ENCODE peak calls at places on chromosomes 11 and 22, in ten cellular contexts. One of them, this sample, is unnamed.

GRCh38 chr11:98155696-98156095 is 865.1 kb upstream of the CNTN5 start:
- DNase-seq in PC-9: no peak
- DNase-seq in adrenal gland: no peak
- DNase-seq in kidney epithelial cell: no peak
- DNase-seq in upper lobe of right lung: no peak
- DNase-seq in AG04450: no peak
- DNase-seq in GM12865: no peak
- DNase-seq in stomach: no peak
- DNase-seq in NB4: no peak
- DNase-seq in astrocyte of the spinal cord: no peak
- DNase-seq in this sample: no peak

GRCh38 chr22:18968011-18968749 is 32.1 kb upstream of the PRODH start:
- DNase-seq in PC-9: no peak
- DNase-seq in adrenal gland: peak; percentile 41
- DNase-seq in kidney epithelial cell: no peak
- DNase-seq in upper lobe of right lung: peak; percentile 74
- DNase-seq in AG04450: no peak
- DNase-seq in GM12865: no peak
- DNase-seq in stomach: no peak
- DNase-seq in NB4: peak; percentile 44
- DNase-seq in astrocyte of the spinal cord: no peak
- DNase-seq in this sample: peak; percentile 39

GRCh38 chr22:45235101-45235777 is 5.5 kb downstream of the KIAA0930 start:
- DNase-seq in PC-9: no peak
- DNase-seq in adrenal gland: no peak
- DNase-seq in kidney epithelial cell: no peak
- DNase-seq in upper lobe of right lung: no peak
- DNase-seq in AG04450: no peak
- DNase-seq in GM12865: peak; percentile 95
- DNase-seq in stomach: peak; percentile 56
- DNase-seq in NB4: peak; percentile 95
- DNase-seq in astrocyte of the spinal cord: no peak
- DNase-seq in this sample: no peak

GRCh38 chr22:39997939-39998726 is 3.4 kb downstream of the FAM83F start:
- DNase-seq in PC-9: peak; percentile 68
- DNase-seq in adrenal gland: no peak
- DNase-seq in kidney epithelial cell: peak; percentile 55
- DNase-seq in upper lobe of right lung: no peak
- DNase-seq in AG04450: no peak
- DNase-seq in GM12865: no peak
- DNase-seq in stomach: peak; percentile 83
- DNase-seq in NB4: no peak
- DNase-seq in astrocyte of the spinal cord: peak; percentile 18
- DNase-seq in this sample: peak; percentile 82

GRCh38 chr22:42862045-42862734 is 5.1 kb upstream of the ARFGAP3 start:
- DNase-seq in PC-9: peak; percentile 97
- DNase-seq in adrenal gland: no peak
- DNase-seq in kidney epithelial cell: no peak
- DNase-seq in upper lobe of right lung: no peak
- DNase-seq in AG04450: peak; percentile 38
- DNase-seq in GM12865: no peak
- DNase-seq in stomach: no peak
- DNase-seq in NB4: no peak
- DNase-seq in astrocyte of the spinal cord: peak; percentile 76
- DNase-seq in this sample: no peak

GRCh38 chr11:124882339-124883071 is 15.2 kb downstream of the ROBO4 start:
- DNase-seq in PC-9: no peak
- DNase-seq in adrenal gland: no peak
- DNase-seq in kidney epithelial cell: no peak
- DNase-seq in upper lobe of right lung: no peak
- DNase-seq in AG04450: no peak
- DNase-seq in GM12865: no peak
- DNase-seq in stomach: no peak
- DNase-seq in NB4: no peak
- DNase-seq in astrocyte of the spinal cord: peak; percentile 13
- DNase-seq in this sample: no peak

GRCh38 chr22:26041931-26042330 is 127.3 kb upstream of the SEZ6L start:
- DNase-seq in PC-9: no peak
- DNase-seq in adrenal gland: no peak
- DNase-seq in kidney epithelial cell: no peak
- DNase-seq in upper lobe of right lung: no peak
- DNase-seq in AG04450: no peak
- DNase-seq in GM12865: no peak
- DNase-seq in stomach: no peak
- DNase-seq in NB4: no peak
- DNase-seq in astrocyte of the spinal cord: no peak
- DNase-seq in this sample: no peak

GRCh38 chr11:78138694-78139421 is 568 bp downstream of the ALG8 start:
- DNase-seq in PC-9: peak; percentile 60
- DNase-seq in adrenal gland: no peak
- DNase-seq in kidney epithelial cell: no peak
- DNase-seq in upper lobe of right lung: no peak
- DNase-seq in AG04450: no peak
- DNase-seq in GM12865: peak; percentile 64
- DNase-seq in stomach: peak; percentile 41
- DNase-seq in NB4: peak; percentile 81
- DNase-seq in astrocyte of the spinal cord: peak; percentile 15
- DNase-seq in this sample: peak; percentile 27

GRCh38 chr11:127574528-127574927 is 574.0 kb upstream of the KIRREL3 start:
- DNase-seq in PC-9: no peak
- DNase-seq in adrenal gland: no peak
- DNase-seq in kidney epithelial cell: no peak
- DNase-seq in upper lobe of right lung: no peak
- DNase-seq in AG04450: no peak
- DNase-seq in GM12865: no peak
- DNase-seq in stomach: no peak
- DNase-seq in NB4: no peak
- DNase-seq in astrocyte of the spinal cord: no peak
- DNase-seq in this sample: no peak

DNA sequence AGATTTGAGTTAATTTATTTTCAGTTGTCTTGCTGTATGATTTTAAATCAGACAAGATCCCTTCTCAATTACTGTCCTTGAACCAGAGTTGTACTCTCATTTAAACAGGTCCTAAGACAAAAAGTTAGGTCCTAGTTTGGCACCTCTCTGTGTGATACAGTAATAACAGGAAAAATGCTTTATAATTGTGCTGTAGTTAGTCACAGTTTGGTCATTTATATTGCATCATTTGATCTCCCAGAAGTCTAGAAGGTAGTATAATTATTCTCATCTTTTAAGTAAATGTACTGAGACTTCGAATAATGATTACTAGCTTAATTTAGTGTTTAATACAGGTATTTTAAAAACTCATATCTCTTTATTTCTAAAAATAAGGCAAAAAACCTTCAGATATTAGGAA is 18.1 kb upstream of the LUZP2 start:
- DNase-seq in PC-9: no peak
- DNase-seq in adrenal gland: no peak
- DNase-seq in kidney epithelial cell: no peak
- DNase-seq in upper lobe of right lung: no peak
- DNase-seq in AG04450: no peak
- DNase-seq in GM12865: no peak
- DNase-seq in stomach: no peak
- DNase-seq in NB4: no peak
- DNase-seq in astrocyte of the spinal cord: no peak
- DNase-seq in this sample: no peak
- TF ChIP-seq CTCF in PC-9: no peak
- TF ChIP-seq CTCF in adrenal gland: no peak
- TF ChIP-seq CTCF in kidney epithelial cell: no peak
- TF ChIP-seq CTCF in upper lobe of right lung: no peak
- TF ChIP-seq CTCF in AG04450: no peak
- TF ChIP-seq CTCF in GM12865: no peak
- TF ChIP-seq CTCF in stomach: no peak
- TF ChIP-seq CTCF in NB4: no peak
- TF ChIP-seq CTCF in astrocyte of the spinal cord: no peak
- TF ChIP-seq CTCF in this sample: no peak

GRCh38 chr11:8219257-8220021 is 44.2 kb downstream of the LMO1 start:
- DNase-seq in PC-9: peak; percentile 40
- DNase-seq in adrenal gland: peak; percentile 69
- DNase-seq in kidney epithelial cell: peak; percentile 23
- DNase-seq in upper lobe of right lung: no peak
- DNase-seq in AG04450: peak; percentile 15
- DNase-seq in GM12865: peak; percentile 60
- DNase-seq in stomach: peak; percentile 64
- DNase-seq in NB4: peak; percentile 46
- DNase-seq in astrocyte of the spinal cord: peak; percentile 58
- DNase-seq in this sample: peak; percentile 64
- TF ChIP-seq CTCF in PC-9: peak; percentile 66
- TF ChIP-seq CTCF in adrenal gland: peak; percentile 42
- TF ChIP-seq CTCF in kidney epithelial cell: peak; percentile 88
- TF ChIP-seq CTCF in upper lobe of right lung: peak; percentile 56
- TF ChIP-seq CTCF in AG04450: peak; percentile 76
- TF ChIP-seq CTCF in GM12865: peak; percentile 74
- TF ChIP-seq CTCF in stomach: peak; percentile 36
- TF ChIP-seq CTCF in NB4: peak; percentile 82
- TF ChIP-seq CTCF in astrocyte of the spinal cord: peak; percentile 84
- TF ChIP-seq CTCF in this sample: peak; percentile 62

GRCh38 chr11:125967515-125967914 is 21.7 kb downstream of the VSIG10L2 start:
- DNase-seq in PC-9: no peak
- DNase-seq in adrenal gland: no peak
- DNase-seq in kidney epithelial cell: no peak
- DNase-seq in upper lobe of right lung: no peak
- DNase-seq in AG04450: no peak
- DNase-seq in GM12865: no peak
- DNase-seq in stomach: no peak
- DNase-seq in NB4: no peak
- DNase-seq in astrocyte of the spinal cord: no peak
- DNase-seq in this sample: no peak

GRCh38 chr11:125975634-125976033 is 29.8 kb downstream of the VSIG10L2 start:
- DNase-seq in PC-9: no peak
- DNase-seq in adrenal gland: no peak
- DNase-seq in kidney epithelial cell: no peak
- DNase-seq in upper lobe of right lung: no peak
- DNase-seq in AG04450: no peak
- DNase-seq in GM12865: no peak
- DNase-seq in stomach: no peak
- DNase-seq in NB4: no peak
- DNase-seq in astrocyte of the spinal cord: no peak
- DNase-seq in this sample: no peak

GRCh38 chr11:125974284-125974683 is 28.4 kb downstream of the VSIG10L2 start:
- DNase-seq in PC-9: no peak
- DNase-seq in adrenal gland: no peak
- DNase-seq in kidney epithelial cell: no peak
- DNase-seq in upper lobe of right lung: no peak
- DNase-seq in AG04450: no peak
- DNase-seq in GM12865: no peak
- DNase-seq in stomach: no peak
- DNase-seq in NB4: no peak
- DNase-seq in astrocyte of the spinal cord: no peak
- DNase-seq in this sample: no peak

GRCh38 chr11:125968363-125968762 is 22.5 kb downstream of the VSIG10L2 start:
- DNase-seq in PC-9: no peak
- DNase-seq in adrenal gland: no peak
- DNase-seq in kidney epithelial cell: no peak
- DNase-seq in upper lobe of right lung: no peak
- DNase-seq in AG04450: no peak
- DNase-seq in GM12865: no peak
- DNase-seq in stomach: no peak
- DNase-seq in NB4: peak; percentile 84
- DNase-seq in astrocyte of the spinal cord: no peak
- DNase-seq in this sample: no peak

DNA sequence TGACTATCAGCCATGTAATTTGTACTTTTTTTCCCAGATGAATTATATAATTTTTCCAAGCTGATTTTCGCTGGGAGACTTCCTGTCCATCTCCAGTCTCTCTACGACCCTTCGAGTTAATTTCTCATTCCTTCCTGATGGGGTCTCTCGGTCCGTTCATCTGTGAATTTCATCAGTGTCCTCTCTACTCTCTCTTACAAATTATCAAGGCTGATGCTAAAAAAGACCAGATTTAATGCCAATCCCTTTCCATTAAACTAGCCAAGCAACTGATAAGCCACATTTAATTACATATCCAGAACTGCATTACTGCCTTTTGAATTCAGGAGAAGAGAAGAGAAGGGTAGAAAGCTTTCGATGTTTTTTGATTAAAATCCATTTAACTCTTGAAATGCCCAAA is 25.8 kb downstream of the VSIG10L2 start:
- DNase-seq in PC-9: no peak
- DNase-seq in adrenal gland: no peak
- DNase-seq in kidney epithelial cell: no peak
- DNase-seq in upper lobe of right lung: no peak
- DNase-seq in AG04450: no peak
- DNase-seq in GM12865: no peak
- DNase-seq in stomach: no peak
- DNase-seq in NB4: no peak
- DNase-seq in astrocyte of the spinal cord: no peak
- DNase-seq in this sample: no peak
- TF ChIP-seq CTCF in PC-9: no peak
- TF ChIP-seq CTCF in adrenal gland: no peak
- TF ChIP-seq CTCF in kidney epithelial cell: no peak
- TF ChIP-seq CTCF in upper lobe of right lung: no peak
- TF ChIP-seq CTCF in AG04450: no peak
- TF ChIP-seq CTCF in GM12865: no peak
- TF ChIP-seq CTCF in stomach: no peak
- TF ChIP-seq CTCF in NB4: no peak
- TF ChIP-seq CTCF in astrocyte of the spinal cord: no peak
- TF ChIP-seq CTCF in this sample: no peak

DNA sequence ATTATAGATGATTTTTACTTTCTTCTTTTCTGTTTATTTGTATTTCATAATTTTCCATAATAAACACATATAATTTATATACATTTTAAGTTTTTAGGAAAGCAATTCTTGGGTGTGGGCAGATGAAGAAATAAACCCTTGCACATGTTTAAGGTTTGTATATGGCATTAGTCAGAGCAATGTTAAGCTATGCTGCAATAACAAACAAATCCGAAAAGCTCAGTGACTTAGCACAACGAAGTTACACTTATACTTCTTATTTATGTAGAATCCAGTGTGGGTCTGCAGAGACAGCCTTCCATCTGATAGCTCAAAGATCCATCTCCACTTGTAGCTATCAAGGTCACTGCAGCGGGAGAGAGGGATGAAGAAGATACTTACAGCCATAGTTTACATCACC is 68.5 kb upstream of the BARX2 start:
- DNase-seq in PC-9: no peak
- DNase-seq in adrenal gland: no peak
- DNase-seq in kidney epithelial cell: no peak
- DNase-seq in upper lobe of right lung: no peak
- DNase-seq in AG04450: no peak
- DNase-seq in GM12865: no peak
- DNase-seq in stomach: no peak
- DNase-seq in NB4: no peak
- DNase-seq in astrocyte of the spinal cord: no peak
- DNase-seq in this sample: no peak
- TF ChIP-seq CTCF in PC-9: no peak
- TF ChIP-seq CTCF in adrenal gland: no peak
- TF ChIP-seq CTCF in kidney epithelial cell: no peak
- TF ChIP-seq CTCF in upper lobe of right lung: no peak
- TF ChIP-seq CTCF in AG04450: no peak
- TF ChIP-seq CTCF in GM12865: no peak
- TF ChIP-seq CTCF in stomach: no peak
- TF ChIP-seq CTCF in NB4: no peak
- TF ChIP-seq CTCF in astrocyte of the spinal cord: no peak
- TF ChIP-seq CTCF in this sample: no peak

DNA sequence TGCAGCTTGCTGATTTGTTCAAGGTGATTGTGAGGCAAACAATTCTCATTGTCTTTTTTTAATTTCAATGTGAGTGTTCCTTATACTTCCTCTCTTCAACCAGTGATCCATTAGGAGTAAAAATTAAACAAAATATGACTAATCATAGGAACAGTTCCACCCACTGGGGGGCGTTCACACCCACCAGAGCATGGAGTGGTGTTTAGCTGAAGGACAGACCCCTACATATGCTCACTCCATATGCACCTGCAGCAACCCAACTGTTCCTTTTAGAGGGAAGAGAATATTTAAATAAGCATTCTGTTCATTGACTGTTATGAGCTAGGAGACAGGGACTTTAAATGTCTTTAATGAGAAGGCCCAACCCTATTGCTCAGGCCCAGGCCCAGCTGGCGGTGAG is 78.7 kb upstream of the DRD2 start:
- DNase-seq in PC-9: no peak
- DNase-seq in adrenal gland: no peak
- DNase-seq in kidney epithelial cell: no peak
- DNase-seq in upper lobe of right lung: no peak
- DNase-seq in AG04450: no peak
- DNase-seq in GM12865: no peak
- DNase-seq in stomach: no peak
- DNase-seq in NB4: peak; percentile 8
- DNase-seq in astrocyte of the spinal cord: no peak
- DNase-seq in this sample: no peak
- TF ChIP-seq CTCF in PC-9: no peak
- TF ChIP-seq CTCF in adrenal gland: no peak
- TF ChIP-seq CTCF in kidney epithelial cell: peak; percentile 17
- TF ChIP-seq CTCF in upper lobe of right lung: no peak
- TF ChIP-seq CTCF in AG04450: no peak
- TF ChIP-seq CTCF in GM12865: no peak
- TF ChIP-seq CTCF in stomach: no peak
- TF ChIP-seq CTCF in NB4: no peak
- TF ChIP-seq CTCF in astrocyte of the spinal cord: no peak
- TF ChIP-seq CTCF in this sample: no peak